ENCODE peak calls at places on chromosomes 7 and 10, in four cellular contexts. One of them, this sample, is unnamed.

GRCh38 chr7:98167653-98168052 is 43.6 kb upstream of the BHLHA15 start:
- DNase-seq in GM12878: no peak
- DNase-seq in K562: no peak
- DNase-seq in HepG2: no peak
- DNase-seq in this sample: no peak

GRCh38 chr10:72022228-72022627 is 58.0 kb downstream of the CHST3 start:
- DNase-seq in K562: no peak
- DNase-seq in HepG2: no peak
- DNase-seq in GM12878: no peak
- DNase-seq in this sample: no peak

GRCh38 chr7:148162808-148163207 is 427.8 kb upstream of the C7orf33 start:
- DNase-seq in K562: no peak
- DNase-seq in HepG2: no peak
- DNase-seq in GM12878: no peak
- DNase-seq in this sample: no peak

GRCh38 chr10:69439350-69439739 is 11.9 kb upstream of the TSPAN15 start:
- DNase-seq in GM12878: no peak
- DNase-seq in HepG2: no peak
- DNase-seq in K562: no peak
- DNase-seq in this sample: no peak

GRCh38 chr7:134174797-134175261 is 47.7 kb downstream of the LRGUK start:
- DNase-seq in GM12878: peak; percentile 38
- DNase-seq in K562: peak; percentile 54
- DNase-seq in HepG2: peak; percentile 10
- DNase-seq in this sample: no peak

GRCh38 chr10:52443419-52444388 is 129.6 kb downstream of the DKK1 start:
- DNase-seq in HepG2: peak; percentile 13
- DNase-seq in K562: no peak
- DNase-seq in GM12878: no peak
- DNase-seq in this sample: no peak

GRCh38 chr10:50362547-50363125 is 111.3 kb upstream of the ASAH2 start:
- DNase-seq in K562: no peak
- DNase-seq in GM12878: peak; percentile 79
- DNase-seq in HepG2: no peak
- DNase-seq in this sample: no peak

GRCh38 chr10:30002438-30003266 is 56.7 kb downstream of the JCAD start:
- DNase-seq in K562: peak; percentile 40
- DNase-seq in GM12878: no peak
- DNase-seq in HepG2: peak; percentile 65
- DNase-seq in this sample: peak; percentile 91

GRCh38 chr10:4427524-4427923 is 398.5 kb upstream of the AKR1E2 start:
- DNase-seq in HepG2: no peak
- DNase-seq in K562: no peak
- DNase-seq in GM12878: no peak
- DNase-seq in this sample: no peak

GRCh38 chr10:64036306-64036930 is 515.2 kb downstream of the REEP3 start:
- DNase-seq in GM12878: no peak
- DNase-seq in HepG2: no peak
- DNase-seq in K562: no peak
- DNase-seq in this sample: no peak
- TF ChIP-seq CBFB in GM12878: no peak
- TF ChIP-seq CBFB in HepG2: no peak
- TF ChIP-seq CBFB in K562: no peak
- TF ChIP-seq CBFB in this sample: no peak

DNA sequence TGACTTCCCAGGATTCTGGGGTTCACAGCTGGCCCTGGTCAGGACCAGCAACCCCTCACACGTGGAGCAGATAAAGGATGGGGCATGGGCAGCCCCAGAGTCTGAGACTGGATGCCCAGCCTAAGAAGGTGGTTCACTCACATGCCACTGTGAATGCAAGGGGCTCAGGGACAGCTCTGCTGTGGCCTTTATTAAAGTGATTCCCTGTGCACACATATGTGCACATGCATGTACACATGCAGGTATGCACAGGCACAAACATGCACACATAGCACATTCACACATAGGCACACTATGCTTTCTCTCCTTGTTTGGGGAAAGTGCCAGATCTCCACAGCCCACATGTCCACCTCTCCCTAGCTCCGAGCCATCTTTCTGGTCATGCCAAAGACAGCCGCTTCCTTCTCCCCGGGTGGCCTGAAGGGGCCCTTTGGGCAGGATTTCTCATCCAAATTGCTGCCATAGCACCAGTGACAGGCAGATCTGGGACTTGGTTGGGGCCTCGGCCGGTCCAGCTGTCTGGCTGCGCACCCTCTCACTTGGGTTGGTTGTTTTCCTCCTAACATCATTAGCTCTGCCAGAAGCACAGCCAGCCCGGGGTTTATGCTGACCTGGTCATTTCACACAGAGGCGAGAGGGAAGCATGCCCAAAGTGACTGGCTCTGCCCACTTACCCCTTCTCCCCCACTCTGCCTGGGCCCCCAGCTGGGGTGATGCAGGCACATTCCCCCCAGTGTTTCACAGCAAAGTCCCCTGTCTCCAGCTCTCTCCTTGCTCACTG is 1.4 kb downstream of the GCK start:
- DNase-seq in K562: no peak
- DNase-seq in HepG2: no peak
- DNase-seq in GM12878: no peak
- DNase-seq in this sample: no peak
- TF ChIP-seq MAX in K562: no peak
- TF ChIP-seq MAX in HepG2: no peak
- TF ChIP-seq MAX in GM12878: no peak
- TF ChIP-seq MAX in this sample: no peak

GRCh38 chr7:122535086-122535485 is 163.8 kb downstream of the RNF133 start:
- DNase-seq in GM12878: no peak
- DNase-seq in HepG2: no peak
- DNase-seq in K562: no peak
- DNase-seq in this sample: no peak

GRCh38 chr7:122528879-122529481 is 169.9 kb downstream of the RNF133 start:
- DNase-seq in HepG2: peak; percentile 21
- DNase-seq in GM12878: no peak
- DNase-seq in K562: peak; percentile 36
- DNase-seq in this sample: no peak

GRCh38 chr7:122532406-122533269 is 166.3 kb downstream of the RNF133 start:
- DNase-seq in GM12878: no peak
- DNase-seq in K562: peak; percentile 33
- DNase-seq in HepG2: peak; percentile 4
- DNase-seq in this sample: peak; percentile 19
- TF ChIP-seq CBFB in GM12878: no peak
- TF ChIP-seq CBFB in K562: no peak
- TF ChIP-seq CBFB in HepG2: no peak
- TF ChIP-seq CBFB in this sample: no peak

GRCh38 chr7:155191901-155192478 is 105.7 kb upstream of the INSIG1 start:
- DNase-seq in GM12878: no peak
- DNase-seq in HepG2: no peak
- DNase-seq in K562: no peak
- DNase-seq in this sample: no peak

GRCh38 chr7:155192961-155193640 is 104.6 kb upstream of the INSIG1 start:
- DNase-seq in HepG2: no peak
- DNase-seq in GM12878: no peak
- DNase-seq in K562: no peak
- DNase-seq in this sample: no peak

GRCh38 chr7:155194531-155195140 is 103.0 kb upstream of the INSIG1 start:
- DNase-seq in GM12878: no peak
- DNase-seq in K562: no peak
- DNase-seq in HepG2: no peak
- DNase-seq in this sample: no peak

GRCh38 chr7:155195939-155196523 is 101.6 kb upstream of the INSIG1 start:
- DNase-seq in HepG2: no peak
- DNase-seq in K562: no peak
- DNase-seq in GM12878: no peak
- DNase-seq in this sample: no peak

GRCh38 chr7:155193716-155194115 is 104.0 kb upstream of the INSIG1 start:
- DNase-seq in GM12878: no peak
- DNase-seq in HepG2: no peak
- DNase-seq in K562: no peak
- DNase-seq in this sample: no peak
- TF ChIP-seq MAX in GM12878: no peak
- TF ChIP-seq MAX in HepG2: no peak
- TF ChIP-seq MAX in K562: no peak
- TF ChIP-seq MAX in this sample: no peak

DNA sequence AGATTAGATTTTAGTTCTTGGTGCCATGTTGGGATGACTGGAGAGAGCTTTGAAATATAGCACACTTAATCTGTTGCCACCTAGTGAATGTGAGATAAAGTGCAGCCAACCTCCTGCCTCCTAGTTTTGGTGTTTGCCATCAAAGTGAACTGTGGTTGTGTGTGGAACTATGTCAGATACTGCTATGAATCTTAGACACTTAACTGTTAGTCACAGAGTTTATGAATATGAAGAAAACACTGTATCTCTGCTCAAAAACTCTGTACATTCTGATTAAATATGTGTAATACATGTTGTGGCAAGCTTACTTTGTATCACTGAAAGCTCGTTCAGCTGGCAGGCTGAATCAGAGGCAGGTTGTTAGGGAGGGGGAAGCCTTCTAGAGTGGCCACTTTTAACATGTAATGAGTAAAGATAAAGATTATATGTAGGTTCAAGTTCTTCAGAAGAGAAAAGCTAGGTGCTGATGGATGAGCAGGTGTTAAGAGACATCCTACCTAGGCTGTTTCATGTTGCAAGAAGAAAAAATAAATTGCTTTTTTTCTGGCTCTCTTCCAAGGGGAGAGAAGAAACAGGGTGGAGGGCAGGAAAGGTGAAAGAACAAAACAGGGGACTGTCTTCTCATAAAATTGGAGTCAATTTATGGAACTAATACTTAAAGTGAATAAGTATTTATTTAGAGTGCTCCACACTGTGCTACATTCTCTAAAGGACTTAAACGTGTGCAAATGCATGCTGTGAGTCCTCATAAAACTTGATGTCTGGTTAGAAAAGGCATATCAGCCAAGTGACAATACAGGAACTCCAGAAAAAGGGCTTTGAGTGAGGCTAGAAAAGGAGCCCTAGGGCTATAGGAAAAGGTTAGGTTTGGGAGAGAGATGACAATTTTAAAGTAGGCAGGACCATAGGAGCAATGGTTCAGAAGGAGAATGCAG is 14.1 kb upstream of the LAMB1 start:
- DNase-seq in HepG2: peak; percentile 55
- DNase-seq in K562: no peak
- DNase-seq in GM12878: no peak
- DNase-seq in this sample: no peak
- TF ChIP-seq CBFB in HepG2: no peak
- TF ChIP-seq CBFB in K562: no peak
- TF ChIP-seq CBFB in GM12878: no peak
- TF ChIP-seq CBFB in this sample: no peak

GRCh38 chr7:56083150-56083785 is 9.5 kb downstream of the PHKG1 start:
- DNase-seq in HepG2: no peak
- DNase-seq in K562: no peak
- DNase-seq in GM12878: no peak
- DNase-seq in this sample: no peak
- TF ChIP-seq MAX in HepG2: no peak
- TF ChIP-seq MAX in K562: no peak
- TF ChIP-seq MAX in GM12878: no peak
- TF ChIP-seq MAX in this sample: no peak

DNA sequence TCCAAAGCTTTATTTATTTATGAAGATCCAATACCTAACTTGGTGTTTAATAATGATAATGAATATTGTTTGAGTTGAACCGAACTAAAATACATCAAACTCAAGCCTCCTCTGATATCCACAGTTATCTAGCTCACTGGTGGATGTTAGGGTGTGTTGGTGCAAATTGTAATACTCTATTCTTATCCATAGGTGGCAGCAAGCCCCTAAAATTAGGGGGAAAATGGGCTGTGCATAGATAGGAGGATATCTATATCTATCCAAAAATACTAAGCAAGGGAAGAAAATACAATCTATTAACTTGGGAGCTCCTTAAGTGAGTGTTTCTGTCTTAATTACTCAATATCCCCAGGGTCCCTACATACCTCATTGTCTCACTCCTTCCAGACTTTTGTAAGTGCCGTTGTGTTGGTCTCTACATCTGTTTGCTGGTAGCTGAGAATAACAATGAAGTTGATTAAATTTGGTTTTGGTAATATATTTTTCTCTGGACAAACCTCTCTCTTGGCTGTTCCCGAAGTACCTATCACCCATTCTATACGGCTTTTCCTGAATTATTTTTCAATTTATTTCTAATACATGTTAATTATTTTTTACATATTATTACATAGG is 55.0 kb upstream of the VWDE start:
- DNase-seq in GM12878: no peak
- DNase-seq in K562: peak; percentile 43
- DNase-seq in HepG2: peak; percentile 28
- DNase-seq in this sample: no peak
- TF ChIP-seq CBFB in GM12878: no peak
- TF ChIP-seq CBFB in K562: no peak
- TF ChIP-seq CBFB in HepG2: no peak
- TF ChIP-seq CBFB in this sample: no peak

DNA sequence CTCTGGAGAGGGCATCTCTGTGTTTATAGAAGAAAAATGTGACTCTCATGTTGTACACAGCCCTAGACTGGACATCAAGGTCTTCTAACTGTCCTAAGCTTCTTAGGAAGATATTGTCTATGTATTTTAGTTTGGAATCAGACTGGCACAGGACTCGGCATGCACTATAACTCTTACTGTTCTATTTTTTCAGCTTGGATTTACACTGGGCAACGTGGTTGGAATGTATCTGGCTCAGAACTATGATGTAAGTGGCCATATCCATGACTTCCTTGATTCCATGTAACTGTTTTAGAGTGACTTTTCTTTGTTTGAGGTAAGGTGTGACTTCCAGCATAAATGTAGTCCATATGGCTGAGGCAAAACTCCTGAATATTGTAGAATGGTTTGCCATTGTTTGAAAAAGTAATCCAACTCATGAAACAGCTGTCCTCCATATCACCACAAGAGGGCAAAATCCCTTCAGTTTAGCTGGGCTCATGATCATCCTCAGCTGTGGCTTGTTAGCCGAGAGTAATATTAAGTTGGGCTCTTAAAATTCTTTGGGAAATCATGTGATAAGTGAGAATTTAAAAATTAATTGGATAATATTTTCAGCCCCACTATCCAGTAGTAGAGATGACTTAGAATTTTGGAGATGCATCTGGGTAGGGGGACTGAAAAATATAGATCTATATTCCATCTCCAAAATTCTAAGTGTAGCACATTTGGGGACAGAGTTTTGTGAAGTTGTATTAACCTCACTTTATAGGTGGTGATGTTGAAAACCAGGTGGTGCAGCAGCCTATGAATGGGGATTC is 10.4 kb downstream of the STMP1 start:
- DNase-seq in GM12878: no peak
- DNase-seq in HepG2: peak; percentile 48
- DNase-seq in K562: peak; percentile 64
- DNase-seq in this sample: no peak
- TF ChIP-seq MAX in GM12878: no peak
- TF ChIP-seq MAX in HepG2: no peak
- TF ChIP-seq MAX in K562: no peak
- TF ChIP-seq MAX in this sample: no peak

GRCh38 chr10:132570771-132571564 is 33.4 kb downstream of the INPP5A start:
- DNase-seq in HepG2: no peak
- DNase-seq in K562: no peak
- DNase-seq in GM12878: peak; percentile 73
- DNase-seq in this sample: peak; percentile 15
- TF ChIP-seq CBFB in HepG2: no peak
- TF ChIP-seq CBFB in K562: no peak
- TF ChIP-seq CBFB in GM12878: no peak
- TF ChIP-seq CBFB in this sample: no peak